ENCODE peak calls at places on chromosomes 11 and 22, in four cellular contexts. One of them, this sample, is unnamed.

GRCh38 chr11:70650075-70650909 is 252.0 kb downstream of the CTTN start:
- DNase-seq in LHCN-M2: peak; percentile 41
- DNase-seq in activated CD4-positive, alpha-beta T cell treated with anti-CD3 and anti-CD28 coated beads, Interleukin-2, amount 50 U/mL, for 48 hours: peak; percentile 56
- DNase-seq in stimulated activated CD8-positive, alpha-beta memory T cell treated with anti-CD3 and anti-CD28 coated beads, Interleukin-4, amount 100 ng/mL, for 48 hours: peak; percentile 70
- DNase-seq in this sample: peak; percentile 41

GRCh38 chr11:34184505-34185015 is 79.1 kb downstream of the NAT10 start:
- DNase-seq in LHCN-M2: no peak
- DNase-seq in activated CD4-positive, alpha-beta T cell treated with anti-CD3 and anti-CD28 coated beads, Interleukin-2, amount 50 U/mL, for 48 hours: no peak
- DNase-seq in stimulated activated CD8-positive, alpha-beta memory T cell treated with anti-CD3 and anti-CD28 coated beads, Interleukin-4, amount 100 ng/mL, for 48 hours: no peak
- DNase-seq in this sample: no peak

GRCh38 chr11:119584193-119585037 is 144.6 kb downstream of the NECTIN1 start:
- DNase-seq in LHCN-M2: peak; percentile 58
- DNase-seq in activated CD4-positive, alpha-beta T cell treated with anti-CD3 and anti-CD28 coated beads, Interleukin-2, amount 50 U/mL, for 48 hours: peak; percentile 9
- DNase-seq in stimulated activated CD8-positive, alpha-beta memory T cell treated with anti-CD3 and anti-CD28 coated beads, Interleukin-4, amount 100 ng/mL, for 48 hours: peak; percentile 25
- DNase-seq in this sample: peak; percentile 14

GRCh38 chr11:12430912-12431311 is 53.5 kb downstream of the PARVA start:
- DNase-seq in LHCN-M2: peak; percentile 78
- DNase-seq in activated CD4-positive, alpha-beta T cell treated with anti-CD3 and anti-CD28 coated beads, Interleukin-2, amount 50 U/mL, for 48 hours: no peak
- DNase-seq in stimulated activated CD8-positive, alpha-beta memory T cell treated with anti-CD3 and anti-CD28 coated beads, Interleukin-4, amount 100 ng/mL, for 48 hours: no peak
- DNase-seq in this sample: no peak

GRCh38 chr11:71188073-71188472 is 64.3 kb downstream of the SHANK2 start:
- DNase-seq in LHCN-M2: no peak
- DNase-seq in activated CD4-positive, alpha-beta T cell treated with anti-CD3 and anti-CD28 coated beads, Interleukin-2, amount 50 U/mL, for 48 hours: no peak
- DNase-seq in stimulated activated CD8-positive, alpha-beta memory T cell treated with anti-CD3 and anti-CD28 coated beads, Interleukin-4, amount 100 ng/mL, for 48 hours: no peak
- DNase-seq in this sample: no peak

GRCh38 chr22:19761500-19762314 is 1.1 kb downstream of the TBX1 start:
- DNase-seq in LHCN-M2: peak; percentile 59
- DNase-seq in activated CD4-positive, alpha-beta T cell treated with anti-CD3 and anti-CD28 coated beads, Interleukin-2, amount 50 U/mL, for 48 hours: no peak
- DNase-seq in stimulated activated CD8-positive, alpha-beta memory T cell treated with anti-CD3 and anti-CD28 coated beads, Interleukin-4, amount 100 ng/mL, for 48 hours: no peak
- DNase-seq in this sample: no peak

GRCh38 chr22:23824476-23825245 is 14.1 kb downstream of the DERL3 start:
- DNase-seq in LHCN-M2: no peak
- DNase-seq in activated CD4-positive, alpha-beta T cell treated with anti-CD3 and anti-CD28 coated beads, Interleukin-2, amount 50 U/mL, for 48 hours: no peak
- DNase-seq in stimulated activated CD8-positive, alpha-beta memory T cell treated with anti-CD3 and anti-CD28 coated beads, Interleukin-4, amount 100 ng/mL, for 48 hours: no peak
- DNase-seq in this sample: no peak

GRCh38 chr11:1747753-1748466 is 2.5 kb downstream of the IFITM10 start:
- DNase-seq in LHCN-M2: no peak
- DNase-seq in activated CD4-positive, alpha-beta T cell treated with anti-CD3 and anti-CD28 coated beads, Interleukin-2, amount 50 U/mL, for 48 hours: no peak
- DNase-seq in stimulated activated CD8-positive, alpha-beta memory T cell treated with anti-CD3 and anti-CD28 coated beads, Interleukin-4, amount 100 ng/mL, for 48 hours: no peak
- DNase-seq in this sample: no peak

GRCh38 chr11:111308140-111308539 is 9.8 kb downstream of the POU2AF3 start:
- DNase-seq in LHCN-M2: no peak
- DNase-seq in activated CD4-positive, alpha-beta T cell treated with anti-CD3 and anti-CD28 coated beads, Interleukin-2, amount 50 U/mL, for 48 hours: no peak
- DNase-seq in stimulated activated CD8-positive, alpha-beta memory T cell treated with anti-CD3 and anti-CD28 coated beads, Interleukin-4, amount 100 ng/mL, for 48 hours: no peak
- DNase-seq in this sample: no peak

GRCh38 chr11:60870276-60870675 is 2.9 kb downstream of the ZP1 start:
- DNase-seq in LHCN-M2: no peak
- DNase-seq in activated CD4-positive, alpha-beta T cell treated with anti-CD3 and anti-CD28 coated beads, Interleukin-2, amount 50 U/mL, for 48 hours: peak; percentile 2
- DNase-seq in stimulated activated CD8-positive, alpha-beta memory T cell treated with anti-CD3 and anti-CD28 coated beads, Interleukin-4, amount 100 ng/mL, for 48 hours: no peak
- DNase-seq in this sample: no peak

GRCh38 chr11:8566613-8567210 is 27.3 kb downstream of the STK33 start:
- DNase-seq in LHCN-M2: peak; percentile 53
- DNase-seq in activated CD4-positive, alpha-beta T cell treated with anti-CD3 and anti-CD28 coated beads, Interleukin-2, amount 50 U/mL, for 48 hours: no peak
- DNase-seq in stimulated activated CD8-positive, alpha-beta memory T cell treated with anti-CD3 and anti-CD28 coated beads, Interleukin-4, amount 100 ng/mL, for 48 hours: no peak
- DNase-seq in this sample: no peak

GRCh38 chr22:24997023-24997422 is 44.5 kb downstream of the KIAA1671 start:
- DNase-seq in LHCN-M2: no peak
- DNase-seq in activated CD4-positive, alpha-beta T cell treated with anti-CD3 and anti-CD28 coated beads, Interleukin-2, amount 50 U/mL, for 48 hours: no peak
- DNase-seq in stimulated activated CD8-positive, alpha-beta memory T cell treated with anti-CD3 and anti-CD28 coated beads, Interleukin-4, amount 100 ng/mL, for 48 hours: no peak
- DNase-seq in this sample: no peak

GRCh38 chr22:50196256-50196655 is 4.6 kb upstream of the SELENOO start:
- DNase-seq in LHCN-M2: no peak
- DNase-seq in activated CD4-positive, alpha-beta T cell treated with anti-CD3 and anti-CD28 coated beads, Interleukin-2, amount 50 U/mL, for 48 hours: no peak
- DNase-seq in stimulated activated CD8-positive, alpha-beta memory T cell treated with anti-CD3 and anti-CD28 coated beads, Interleukin-4, amount 100 ng/mL, for 48 hours: no peak
- DNase-seq in this sample: no peak

GRCh38 chr11:16226245-16226644 is 130.1 kb downstream of the SOX6 start:
- DNase-seq in LHCN-M2: no peak
- DNase-seq in activated CD4-positive, alpha-beta T cell treated with anti-CD3 and anti-CD28 coated beads, Interleukin-2, amount 50 U/mL, for 48 hours: no peak
- DNase-seq in stimulated activated CD8-positive, alpha-beta memory T cell treated with anti-CD3 and anti-CD28 coated beads, Interleukin-4, amount 100 ng/mL, for 48 hours: no peak
- DNase-seq in this sample: no peak

GRCh38 chr11:73324116-73324515 is 16.0 kb downstream of the ARHGEF17 start:
- DNase-seq in LHCN-M2: no peak
- DNase-seq in activated CD4-positive, alpha-beta T cell treated with anti-CD3 and anti-CD28 coated beads, Interleukin-2, amount 50 U/mL, for 48 hours: no peak
- DNase-seq in stimulated activated CD8-positive, alpha-beta memory T cell treated with anti-CD3 and anti-CD28 coated beads, Interleukin-4, amount 100 ng/mL, for 48 hours: no peak
- DNase-seq in this sample: no peak

GRCh38 chr22:31488988-31489617 is 539 bp downstream of the EIF4ENIF1 start:
- DNase-seq in LHCN-M2: peak; percentile 23
- DNase-seq in activated CD4-positive, alpha-beta T cell treated with anti-CD3 and anti-CD28 coated beads, Interleukin-2, amount 50 U/mL, for 48 hours: peak; percentile 63
- DNase-seq in stimulated activated CD8-positive, alpha-beta memory T cell treated with anti-CD3 and anti-CD28 coated beads, Interleukin-4, amount 100 ng/mL, for 48 hours: peak; percentile 64
- DNase-seq in this sample: peak; percentile 38

GRCh38 chr11:122271167-122271566 is 155.2 kb upstream of the BLID start:
- DNase-seq in LHCN-M2: no peak
- DNase-seq in activated CD4-positive, alpha-beta T cell treated with anti-CD3 and anti-CD28 coated beads, Interleukin-2, amount 50 U/mL, for 48 hours: no peak
- DNase-seq in stimulated activated CD8-positive, alpha-beta memory T cell treated with anti-CD3 and anti-CD28 coated beads, Interleukin-4, amount 100 ng/mL, for 48 hours: no peak
- DNase-seq in this sample: no peak

This sample was measured in activated naive CD8-positive, alpha-beta T cell treated with anti-CD3 and anti-CD28 coated beads for 36 hours.